ENCODE peak calls at places on chromosomes 7 and 10, in nine cellular contexts. One of them, this sample, is unnamed.

GRCh38 chr10:81179805-81180452 is 642.2 kb downstream of the SH2D4B start:
- DNase-seq in SJSA1: no peak
- DNase-seq in CD4-positive, alpha-beta T cell: no peak
- DNase-seq in heart right ventricle: no peak
- DNase-seq in right lobe of liver: no peak
- DNase-seq in endodermal cell: peak; percentile 58
- DNase-seq in ovary: no peak
- DNase-seq in stomach: no peak
- DNase-seq in cardiac muscle cell: no peak
- DNase-seq in this sample: no peak

GRCh38 chr7:103877565-103877964 is 111.9 kb downstream of the RELN start:
- DNase-seq in SJSA1: no peak
- DNase-seq in CD4-positive, alpha-beta T cell: no peak
- DNase-seq in heart right ventricle: no peak
- DNase-seq in right lobe of liver: no peak
- DNase-seq in endodermal cell: no peak
- DNase-seq in ovary: no peak
- DNase-seq in stomach: no peak
- DNase-seq in cardiac muscle cell: no peak
- DNase-seq in this sample: no peak

GRCh38 chr10:14382022-14382421 is 51.3 kb upstream of the FRMD4A start:
- DNase-seq in SJSA1: no peak
- DNase-seq in CD4-positive, alpha-beta T cell: no peak
- DNase-seq in heart right ventricle: no peak
- DNase-seq in right lobe of liver: no peak
- DNase-seq in endodermal cell: no peak
- DNase-seq in ovary: no peak
- DNase-seq in stomach: no peak
- DNase-seq in cardiac muscle cell: no peak
- DNase-seq in this sample: no peak

GRCh38 chr10:120041807-120042545 is 149.4 kb downstream of the SEC23IP start:
- DNase-seq in SJSA1: no peak
- DNase-seq in CD4-positive, alpha-beta T cell: no peak
- DNase-seq in heart right ventricle: no peak
- DNase-seq in right lobe of liver: no peak
- DNase-seq in endodermal cell: no peak
- DNase-seq in ovary: no peak
- DNase-seq in stomach: no peak
- DNase-seq in cardiac muscle cell: no peak
- DNase-seq in this sample: peak; percentile 41

GRCh38 chr10:80165173-80165572 is 32.6 kb downstream of the PLAC9 start:
- DNase-seq in SJSA1: no peak
- DNase-seq in CD4-positive, alpha-beta T cell: no peak
- DNase-seq in heart right ventricle: no peak
- DNase-seq in right lobe of liver: no peak
- DNase-seq in endodermal cell: no peak
- DNase-seq in ovary: no peak
- DNase-seq in stomach: no peak
- DNase-seq in cardiac muscle cell: peak; percentile 76
- DNase-seq in this sample: peak; percentile 16

GRCh38 chr10:83961620-83962019 is 177.7 kb upstream of the GHITM start:
- DNase-seq in SJSA1: no peak
- DNase-seq in CD4-positive, alpha-beta T cell: no peak
- DNase-seq in heart right ventricle: no peak
- DNase-seq in right lobe of liver: no peak
- DNase-seq in endodermal cell: no peak
- DNase-seq in ovary: no peak
- DNase-seq in stomach: no peak
- DNase-seq in cardiac muscle cell: no peak
- DNase-seq in this sample: no peak

GRCh38 chr10:22251751-22252285 is 34.0 kb upstream of the EBLN1 start:
- DNase-seq in SJSA1: peak; percentile 55
- DNase-seq in CD4-positive, alpha-beta T cell: peak; percentile 62
- DNase-seq in heart right ventricle: peak; percentile 64
- DNase-seq in right lobe of liver: peak; percentile 66
- DNase-seq in endodermal cell: peak; percentile 74
- DNase-seq in ovary: peak; percentile 59
- DNase-seq in stomach: peak; percentile 49
- DNase-seq in cardiac muscle cell: peak; percentile 71
- DNase-seq in this sample: peak; percentile 36

GRCh38 chr7:33040803-33041516 is 21.6 kb downstream of the NT5C3A start:
- DNase-seq in SJSA1: no peak
- DNase-seq in CD4-positive, alpha-beta T cell: peak; percentile 58
- DNase-seq in heart right ventricle: no peak
- DNase-seq in right lobe of liver: no peak
- DNase-seq in endodermal cell: no peak
- DNase-seq in ovary: no peak
- DNase-seq in stomach: peak; percentile 66
- DNase-seq in cardiac muscle cell: peak; percentile 36
- DNase-seq in this sample: peak; percentile 45

GRCh38 chr7:89666436-89666835 is 487.8 kb upstream of the STEAP1 start:
- DNase-seq in SJSA1: no peak
- DNase-seq in CD4-positive, alpha-beta T cell: no peak
- DNase-seq in heart right ventricle: no peak
- DNase-seq in right lobe of liver: no peak
- DNase-seq in endodermal cell: no peak
- DNase-seq in ovary: no peak
- DNase-seq in stomach: no peak
- DNase-seq in cardiac muscle cell: no peak
- DNase-seq in this sample: no peak

GRCh38 chr7:36468361-36469140 is 78.9 kb downstream of the ANLN start:
- DNase-seq in SJSA1: no peak
- DNase-seq in CD4-positive, alpha-beta T cell: no peak
- DNase-seq in heart right ventricle: no peak
- DNase-seq in right lobe of liver: no peak
- DNase-seq in endodermal cell: no peak
- DNase-seq in ovary: no peak
- DNase-seq in stomach: no peak
- DNase-seq in cardiac muscle cell: peak; percentile 59
- DNase-seq in this sample: no peak

GRCh38 chr7:123624527-123625183 is 23.0 kb downstream of the ASB15 start:
- DNase-seq in SJSA1: no peak
- DNase-seq in CD4-positive, alpha-beta T cell: peak; percentile 37
- DNase-seq in heart right ventricle: peak; percentile 39
- DNase-seq in right lobe of liver: no peak
- DNase-seq in endodermal cell: peak; percentile 94
- DNase-seq in ovary: no peak
- DNase-seq in stomach: peak; percentile 66
- DNase-seq in cardiac muscle cell: peak; percentile 19
- DNase-seq in this sample: peak; percentile 87

GRCh38 chr7:130708766-130709165 is 22.4 kb upstream of the TSGA13 start:
- DNase-seq in SJSA1: no peak
- DNase-seq in CD4-positive, alpha-beta T cell: no peak
- DNase-seq in heart right ventricle: no peak
- DNase-seq in right lobe of liver: no peak
- DNase-seq in endodermal cell: no peak
- DNase-seq in ovary: no peak
- DNase-seq in stomach: no peak
- DNase-seq in cardiac muscle cell: no peak
- DNase-seq in this sample: no peak

GRCh38 chr10:111956841-111957240 is 226.7 kb downstream of the GPAM start:
- DNase-seq in SJSA1: no peak
- DNase-seq in CD4-positive, alpha-beta T cell: no peak
- DNase-seq in heart right ventricle: no peak
- DNase-seq in right lobe of liver: no peak
- DNase-seq in endodermal cell: no peak
- DNase-seq in ovary: no peak
- DNase-seq in stomach: no peak
- DNase-seq in cardiac muscle cell: no peak
- DNase-seq in this sample: no peak

GRCh38 chr7:64632029-64632428 is 33.9 kb upstream of the ZNF107 start:
- DNase-seq in SJSA1: no peak
- DNase-seq in CD4-positive, alpha-beta T cell: no peak
- DNase-seq in heart right ventricle: no peak
- DNase-seq in right lobe of liver: no peak
- DNase-seq in endodermal cell: no peak
- DNase-seq in ovary: no peak
- DNase-seq in stomach: no peak
- DNase-seq in cardiac muscle cell: no peak
- DNase-seq in this sample: no peak
- H3K9me3 ChIP-seq in SJSA1: peaks cover 13% of the 10 kb centered on the region
- H3K9me3 ChIP-seq in CD4-positive, alpha-beta T cell: no peaks in the 10 kb centered on the region
- H3K9me3 ChIP-seq in heart right ventricle: no peaks in the 10 kb centered on the region
- H3K9me3 ChIP-seq in right lobe of liver: no peaks in the 10 kb centered on the region
- H3K9me3 ChIP-seq in endodermal cell: peaks cover 38% of the 10 kb centered on the region
- H3K9me3 ChIP-seq in ovary: no peaks in the 10 kb centered on the region
- H3K9me3 ChIP-seq in stomach: no peaks in the 10 kb centered on the region
- H3K9me3 ChIP-seq in cardiac muscle cell: no peaks in the 10 kb centered on the region
- H3K9me3 ChIP-seq in this sample: no peaks in the 10 kb centered on the region

GRCh38 chr7:19113001-19113349 is 4.5 kb downstream of the TWIST1 start:
- DNase-seq in SJSA1: no peak
- DNase-seq in CD4-positive, alpha-beta T cell: no peak
- DNase-seq in heart right ventricle: no peak
- DNase-seq in right lobe of liver: no peak
- DNase-seq in endodermal cell: no peak
- DNase-seq in ovary: no peak
- DNase-seq in stomach: no peak
- DNase-seq in cardiac muscle cell: no peak
- DNase-seq in this sample: no peak
- H3K27me3 ChIP-seq in SJSA1: no peaks in the 10 kb centered on the region
- H3K27me3 ChIP-seq in CD4-positive, alpha-beta T cell: peaks cover 90% of the 10 kb centered on the region
- H3K27me3 ChIP-seq in heart right ventricle: peaks cover 96% of the 10 kb centered on the region
- H3K27me3 ChIP-seq in right lobe of liver: no peaks in the 10 kb centered on the region
- H3K27me3 ChIP-seq in endodermal cell: peaks cover 95% of the 10 kb centered on the region
- H3K27me3 ChIP-seq in ovary: no peaks in the 10 kb centered on the region
- H3K27me3 ChIP-seq in stomach: peaks cover 100% of the 10 kb centered on the region
- H3K27me3 ChIP-seq in cardiac muscle cell: peaks cover 28% of the 10 kb centered on the region
- H3K27me3 ChIP-seq in this sample: peaks cover 19% of the 10 kb centered on the region

DNA sequence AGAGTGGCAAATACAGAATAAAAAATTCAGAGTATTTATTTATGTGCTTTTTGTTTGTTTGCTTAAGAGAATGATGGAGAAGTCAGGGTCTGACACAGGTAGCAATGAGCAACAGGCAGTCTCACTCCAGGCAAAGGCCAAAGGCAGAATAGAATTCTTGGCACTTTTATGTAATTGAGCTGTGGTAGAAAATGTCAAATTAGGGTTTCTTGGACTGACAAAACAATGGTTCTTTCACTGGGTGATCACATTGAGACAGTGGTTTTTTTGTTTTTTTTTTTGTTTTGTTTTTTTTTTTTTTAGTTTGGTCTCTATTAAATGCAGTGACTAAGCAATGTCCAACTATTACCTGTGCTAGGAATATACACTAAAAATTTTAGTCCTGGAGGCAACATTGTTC is 27.4 kb downstream of the POM121L12 start:
- DNase-seq in SJSA1: no peak
- DNase-seq in CD4-positive, alpha-beta T cell: no peak
- DNase-seq in heart right ventricle: no peak
- DNase-seq in right lobe of liver: no peak
- DNase-seq in endodermal cell: no peak
- DNase-seq in ovary: no peak
- DNase-seq in stomach: no peak
- DNase-seq in cardiac muscle cell: no peak
- DNase-seq in this sample: no peak
- H3K9me3 ChIP-seq in SJSA1: no peaks in the 10 kb centered on the region
- H3K9me3 ChIP-seq in CD4-positive, alpha-beta T cell: peaks cover 3% of the 10 kb centered on the region
- H3K9me3 ChIP-seq in heart right ventricle: no peaks in the 10 kb centered on the region
- H3K9me3 ChIP-seq in right lobe of liver: no peaks in the 10 kb centered on the region
- H3K9me3 ChIP-seq in endodermal cell: peaks cover 5% of the 10 kb centered on the region
- H3K9me3 ChIP-seq in ovary: no peaks in the 10 kb centered on the region
- H3K9me3 ChIP-seq in stomach: peaks cover 9% of the 10 kb centered on the region
- H3K9me3 ChIP-seq in cardiac muscle cell: no peaks in the 10 kb centered on the region
- H3K9me3 ChIP-seq in this sample: no peaks in the 10 kb centered on the region

DNA sequence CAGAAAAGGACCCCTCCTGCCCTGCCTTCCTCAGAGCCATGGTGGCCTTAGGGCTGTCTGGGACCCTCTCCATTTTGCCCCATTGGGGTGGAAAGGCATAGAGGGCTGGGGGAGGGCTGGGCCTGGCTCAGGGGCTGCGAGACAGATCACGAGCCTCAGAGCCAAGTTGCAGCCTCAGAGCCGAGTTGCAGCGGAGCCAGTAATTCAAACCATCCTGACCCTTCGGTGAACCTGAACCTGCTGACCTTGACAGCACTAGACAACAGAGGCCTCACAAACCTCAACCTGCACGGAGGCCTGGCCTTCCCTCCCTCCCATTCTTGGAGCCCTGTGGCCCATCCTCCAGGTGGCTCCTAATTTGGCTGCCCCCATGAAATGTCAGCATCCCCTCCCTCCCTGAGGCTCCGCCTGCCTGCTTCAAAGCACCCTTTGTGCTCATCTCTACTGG is 45.4 kb downstream of the PAX2 start:
- DNase-seq in SJSA1: no peak
- DNase-seq in CD4-positive, alpha-beta T cell: no peak
- DNase-seq in heart right ventricle: no peak
- DNase-seq in right lobe of liver: no peak
- DNase-seq in endodermal cell: no peak
- DNase-seq in ovary: no peak
- DNase-seq in stomach: no peak
- DNase-seq in cardiac muscle cell: no peak
- DNase-seq in this sample: no peak
- H3K27me3 ChIP-seq in SJSA1: peaks cover 85% of the 10 kb centered on the region
- H3K27me3 ChIP-seq in CD4-positive, alpha-beta T cell: peaks cover 6% of the 10 kb centered on the region
- H3K27me3 ChIP-seq in heart right ventricle: peaks cover 68% of the 10 kb centered on the region
- H3K27me3 ChIP-seq in right lobe of liver: no peaks in the 10 kb centered on the region
- H3K27me3 ChIP-seq in endodermal cell: peaks cover 65% of the 10 kb centered on the region
- H3K27me3 ChIP-seq in ovary: no peaks in the 10 kb centered on the region
- H3K27me3 ChIP-seq in stomach: peaks cover 79% of the 10 kb centered on the region
- H3K27me3 ChIP-seq in cardiac muscle cell: peaks cover 6% of the 10 kb centered on the region
- H3K27me3 ChIP-seq in this sample: no peaks in the 10 kb centered on the region

GRCh38 chr10:130654726-130655125 is 518.5 kb downstream of the GLRX3 start:
- DNase-seq in SJSA1: no peak
- DNase-seq in CD4-positive, alpha-beta T cell: no peak
- DNase-seq in heart right ventricle: no peak
- DNase-seq in right lobe of liver: peak; percentile 40
- DNase-seq in endodermal cell: no peak
- DNase-seq in ovary: no peak
- DNase-seq in stomach: no peak
- DNase-seq in cardiac muscle cell: no peak
- DNase-seq in this sample: no peak
- H3K9me3 ChIP-seq in SJSA1: peaks cover 3% of the 10 kb centered on the region
- H3K9me3 ChIP-seq in CD4-positive, alpha-beta T cell: no peaks in the 10 kb centered on the region
- H3K9me3 ChIP-seq in heart right ventricle: no peaks in the 10 kb centered on the region
- H3K9me3 ChIP-seq in right lobe of liver: no peaks in the 10 kb centered on the region
- H3K9me3 ChIP-seq in endodermal cell: no peaks in the 10 kb centered on the region
- H3K9me3 ChIP-seq in ovary: no peaks in the 10 kb centered on the region
- H3K9me3 ChIP-seq in stomach: peaks cover 7% of the 10 kb centered on the region
- H3K9me3 ChIP-seq in cardiac muscle cell: no peaks in the 10 kb centered on the region
- H3K9me3 ChIP-seq in this sample: no peaks in the 10 kb centered on the region

GRCh38 chr7:1377111-1377909 is 82.0 kb downstream of the MICALL2 start:
- DNase-seq in SJSA1: no peak
- DNase-seq in CD4-positive, alpha-beta T cell: no peak
- DNase-seq in heart right ventricle: no peak
- DNase-seq in right lobe of liver: no peak
- DNase-seq in endodermal cell: no peak
- DNase-seq in ovary: no peak
- DNase-seq in stomach: no peak
- DNase-seq in cardiac muscle cell: no peak
- DNase-seq in this sample: no peak
- H3K27me3 ChIP-seq in SJSA1: peaks cover 34% of the 10 kb centered on the region
- H3K27me3 ChIP-seq in CD4-positive, alpha-beta T cell: peaks cover 17% of the 10 kb centered on the region
- H3K27me3 ChIP-seq in heart right ventricle: peaks cover 87% of the 10 kb centered on the region
- H3K27me3 ChIP-seq in right lobe of liver: no peaks in the 10 kb centered on the region
- H3K27me3 ChIP-seq in endodermal cell: peaks cover 6% of the 10 kb centered on the region
- H3K27me3 ChIP-seq in ovary: no peaks in the 10 kb centered on the region
- H3K27me3 ChIP-seq in stomach: peaks cover 89% of the 10 kb centered on the region
- H3K27me3 ChIP-seq in cardiac muscle cell: peaks cover 7% of the 10 kb centered on the region
- H3K27me3 ChIP-seq in this sample: peaks cover 15% of the 10 kb centered on the region

GRCh38 chr10:69360485-69361302 is 56.0 kb downstream of the TACR2 start:
- DNase-seq in SJSA1: peak; percentile 63
- DNase-seq in CD4-positive, alpha-beta T cell: no peak
- DNase-seq in heart right ventricle: peak; percentile 64
- DNase-seq in right lobe of liver: no peak
- DNase-seq in endodermal cell: no peak
- DNase-seq in ovary: peak; percentile 69
- DNase-seq in stomach: peak; percentile 94
- DNase-seq in cardiac muscle cell: peak; percentile 92
- DNase-seq in this sample: peak; percentile 88
- H3K9me3 ChIP-seq in SJSA1: no peaks in the 10 kb centered on the region
- H3K9me3 ChIP-seq in CD4-positive, alpha-beta T cell: no peaks in the 10 kb centered on the region
- H3K9me3 ChIP-seq in heart right ventricle: no peaks in the 10 kb centered on the region
- H3K9me3 ChIP-seq in right lobe of liver: no peaks in the 10 kb centered on the region
- H3K9me3 ChIP-seq in endodermal cell: no peaks in the 10 kb centered on the region
- H3K9me3 ChIP-seq in ovary: no peaks in the 10 kb centered on the region
- H3K9me3 ChIP-seq in stomach: no peaks in the 10 kb centered on the region
- H3K9me3 ChIP-seq in cardiac muscle cell: no peaks in the 10 kb centered on the region
- H3K9me3 ChIP-seq in this sample: no peaks in the 10 kb centered on the region

GRCh38 chr10:86232646-86233045 is 133.9 kb downstream of the GRID1 start:
- DNase-seq in SJSA1: no peak
- DNase-seq in CD4-positive, alpha-beta T cell: no peak
- DNase-seq in heart right ventricle: no peak
- DNase-seq in right lobe of liver: no peak
- DNase-seq in endodermal cell: no peak
- DNase-seq in ovary: no peak
- DNase-seq in stomach: no peak
- DNase-seq in cardiac muscle cell: no peak
- DNase-seq in this sample: no peak
- H3K27me3 ChIP-seq in SJSA1: no peaks in the 10 kb centered on the region
- H3K27me3 ChIP-seq in CD4-positive, alpha-beta T cell: no peaks in the 10 kb centered on the region
- H3K27me3 ChIP-seq in heart right ventricle: no peaks in the 10 kb centered on the region
- H3K27me3 ChIP-seq in right lobe of liver: no peaks in the 10 kb centered on the region
- H3K27me3 ChIP-seq in endodermal cell: no peaks in the 10 kb centered on the region
- H3K27me3 ChIP-seq in ovary: no peaks in the 10 kb centered on the region
- H3K27me3 ChIP-seq in stomach: peaks cover 5% of the 10 kb centered on the region
- H3K27me3 ChIP-seq in cardiac muscle cell: no peaks in the 10 kb centered on the region
- H3K27me3 ChIP-seq in this sample: no peaks in the 10 kb centered on the region